ENCODE peak calls at places on chromosomes 4 and X, in eight cellular contexts. U is IMR-90; Z is GM23338; E is HT-29; X is cardiac fibroblast; G is nephron progenitor cell; Y is lung microvascular endothelial cell; A is stimulated activated CD4-positive, alpha-beta T cell treated with anti-CD3 and anti-CD28 coated beads, Interleukin-4, amount 100 ng/mL, for 4 hours. J is an unnamed sample.

GRCh38 chr4:154120277-154120676 is 331.4 kb upstream of the SFRP2 start:
- DNase-seq in Z (no peak), U (no peak), E (no peak), A (no peak), Y (no peak), G (no peak), X (no peak), J (no peak)

GRCh38 chrX:46040001-46040400 is 505.2 kb downstream of the ZNF674 start:
- DNase-seq in A (no peak), E (no peak), Z (no peak), U (no peak), X (no peak), Y (no peak), G (no peak), J (no peak)

GRCh38 chr4:87530868-87531267 is 1.7 kb upstream of the SPARCL1 start:
- DNase-seq in Z (peak; percentile 17), U (peak; percentile 27), A (no peak), X (peak; percentile 95), E (no peak), Y (no peak), G (no peak), J (peak; percentile 25)

GRCh38 chr4:1459664-1460511 is 53.6 kb upstream of the NKX1-1 start:
- DNase-seq in E (no peak), X (no peak), Z (no peak), Y (no peak), A (no peak), U (no peak), G (no peak), J (no peak)

GRCh38 chr4:3372264-3372932 is 69.4 kb upstream of the HGFAC start:
- DNase-seq in X (no peak), Y (no peak), A (no peak), U (no peak), Z (no peak), E (no peak), G (no peak), J (no peak)

GRCh38 chrX:153702350-153703035 is 14.8 kb downstream of the SLC6A8 start:
- DNase-seq in Y (no peak), Z (no peak), G (no peak), X (no peak), E (no peak), U (no peak), A (no peak), J (no peak)

GRCh38 chr4:114249561-114250356 is 270.3 kb upstream of the ARSJ start:
- DNase-seq in A (no peak), G (no peak), X (no peak), U (no peak), Y (no peak), E (peak; percentile 28), Z (no peak), J (no peak)

GRCh38 chrX:11137543-11138139 is 26.5 kb downstream of the HCCS start:
- DNase-seq in G (no peak), Z (peak; percentile 25), Y (peak; percentile 62), A (no peak), E (peak; percentile 52), U (peak; percentile 52), X (peak; percentile 70), J (peak; percentile 56)

GRCh38 chrX:103845165-103845653 is 13.2 kb upstream of the RAB9B start:
- DNase-seq in U (peak; percentile 78), G (peak; percentile 64), A (peak; percentile 36), E (peak; percentile 77), X (peak; percentile 89), Z (peak; percentile 75), Y (peak; percentile 70), J (peak; percentile 81)

GRCh38 chr4:64266263-64266662 is 143.0 kb downstream of the TECRL start:
- DNase-seq in A (no peak), G (no peak), E (no peak), Z (no peak), Y (no peak), U (no peak), X (no peak), J (no peak)

GRCh38 chr4:102826890-102827673 is at the start of gene UBE2D3:
- DNase-seq in E (peak; percentile 88), Z (peak; percentile 90), U (peak; percentile 97), G (peak; percentile 95), Y (peak; percentile 99), A (peak; percentile 93), X (peak; percentile 99), J (peak; percentile 98)

GRCh38 chrX:72268601-72269365 is 8.3 kb downstream of the RPS4X start:
- DNase-seq in X (peak; percentile 59), E (no peak), U (peak; percentile 92), G (no peak), Y (no peak), A (no peak), Z (no peak), J (peak; percentile 90)

GRCh38 chrX:148049441-148049840 is 68.3 kb downstream of the FMR1NB start:
- DNase-seq in A (no peak), E (peak; percentile 76), Z (peak; percentile 58), Y (peak; percentile 49), X (peak; percentile 51), G (peak; percentile 9), U (peak; percentile 18), J (peak; percentile 41)